ENCODE peak calls at places on chromosomes 3 and 15, in seven cellular contexts. L is neuronal stem cell, P is H9, A is mesenchymal stem cell, V is IMR-90, K is mesendoderm, R is H1. S is an unnamed sample.
A peak's percentile ranks its signal among the peaks of the same experiment; 100 is the strongest.

GRCh38 chr15:47688573-47689086 is 28.7 kb upstream of the SEMA6D start:
- DNase-seq in A (peak; percentile 48), R (no peak), L (no peak), K (no peak), V (peak; percentile 83), P (no peak), S (no peak)

GRCh38 chr3:153768559-153769469 is 352.4 kb upstream of the ARHGEF26 start:
- DNase-seq in R (peak; percentile 59), A (peak; percentile 58), L (peak; percentile 24), V (peak; percentile 61), P (peak; percentile 66), K (peak; percentile 79), S (peak; percentile 34)

GRCh38 chr3:110568246-110568645 is 503.4 kb upstream of the NECTIN3 start:
- DNase-seq in R (no peak), V (peak; percentile 94), L (no peak), K (no peak), P (no peak), A (peak; percentile 83), S (no peak)

GRCh38 chr15:52653451-52653964 is 25.7 kb downstream of the ATOSA start:
- DNase-seq in K (peak; percentile 59), R (no peak), A (peak; percentile 82), V (peak; percentile 85), L (no peak), P (no peak), S (no peak)

GRCh38 chr15:41824062-41824745 is 3.7 kb upstream of the JMJD7 start:
- DNase-seq in V (no peak), L (no peak), P (no peak), R (no peak), A (no peak), K (no peak), S (no peak)

GRCh38 chr15:89083246-89083645 is 5.0 kb upstream of the ABHD2 start:
- DNase-seq in R (no peak), A (no peak), V (no peak), P (no peak), L (no peak), K (no peak), S (no peak)

GRCh38 chr3:76470285-76470684 is 569.6 kb upstream of the ROBO2 start:
- DNase-seq in P (no peak), K (peak; percentile 10), A (peak; percentile 77), R (no peak), L (no peak), V (peak; percentile 95), S (peak; percentile 4)

GRCh38 chr3:46700772-46701171 is 420 bp upstream of the TMIE start:
- DNase-seq in K (no peak), V (no peak), L (no peak), R (no peak), A (no peak), P (no peak), S (no peak)

GRCh38 chr3:45736707-45737106 is 47.5 kb downstream of the SACM1L start:
- DNase-seq in L (no peak), V (no peak), K (no peak), A (no peak), P (no peak), R (no peak), S (no peak)

GRCh38 chr3:53728606-53729005 is 117.6 kb downstream of the CHDH start:
- DNase-seq in A (no peak), V (no peak), L (no peak), K (no peak), P (no peak), R (no peak), S (no peak)

GRCh38 chr3:45055411-45056143 is 29.5 kb downstream of the CLEC3B start:
- DNase-seq in A (peak; percentile 92), P (peak; percentile 61), V (peak; percentile 96), L (no peak), R (no peak), K (peak; percentile 93), S (peak; percentile 40)

DNA sequence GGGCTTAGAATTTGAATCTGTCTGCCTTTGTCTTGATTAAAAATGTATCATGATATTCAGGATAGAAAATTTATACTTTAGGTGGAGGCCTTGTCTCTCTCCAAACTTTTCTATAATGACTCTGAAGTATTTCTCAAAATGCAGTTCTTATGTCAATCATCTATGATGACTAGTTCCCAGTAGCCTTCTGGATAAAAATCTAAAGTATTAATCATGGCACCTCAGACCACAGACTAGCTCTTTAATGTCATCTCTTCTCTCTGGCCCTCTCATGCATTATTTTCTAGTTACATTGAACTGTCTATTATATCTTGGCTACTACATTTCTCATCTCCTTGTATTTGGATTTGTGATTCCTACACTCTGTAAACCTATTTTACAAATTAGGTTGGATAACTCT is 96.9 kb downstream of the ZPLD1 start:
- DNase-seq in R (no peak), V (no peak), P (no peak), K (no peak), L (no peak), A (no peak), S (no peak)
- H3K4ac ChIP-seq in R (no peak overlapping the region), V (no peak overlapping the region), P (no peak overlapping the region), K (no peak overlapping the region), L (no peak overlapping the region), A (no peak overlapping the region), S (no peak overlapping the region)

GRCh38 chr3:192637803-192638202 is 89.5 kb downstream of the FGF12 start:
- DNase-seq in L (no peak), P (no peak), A (no peak), V (no peak), R (no peak), K (no peak), S (no peak)

GRCh38 chr3:192642651-192643050 is 84.7 kb downstream of the FGF12 start:
- DNase-seq in V (no peak), K (no peak), L (no peak), R (no peak), A (no peak), P (no peak), S (no peak)

GRCh38 chr3:192641911-192642310 is 85.4 kb downstream of the FGF12 start:
- DNase-seq in R (no peak), K (no peak), V (no peak), L (no peak), P (no peak), A (peak; percentile 66), S (no peak)

GRCh38 chr3:192636517-192637444 is 90.6 kb downstream of the FGF12 start:
- DNase-seq in K (no peak), V (no peak), R (no peak), A (no peak), L (no peak), P (no peak), S (no peak)

GRCh38 chr3:192639987-192640386 is 87.4 kb downstream of the FGF12 start:
- DNase-seq in L (no peak), R (no peak), A (no peak), P (no peak), V (no peak), K (no peak), S (no peak)
- H3K4ac ChIP-seq in L (no peak overlapping the region), R (no peak overlapping the region), A (no peak overlapping the region), P (no peak overlapping the region), V (no peak overlapping the region), K (no peak overlapping the region), S (no peak overlapping the region)

GRCh38 chr3:170977911-170978310 is 48.6 kb downstream of the SLC2A2 start:
- DNase-seq in L (no peak), A (no peak), V (peak; percentile 23), K (no peak), P (no peak), R (no peak), S (no peak)
- H3K4ac ChIP-seq in L (no peak overlapping the region), A (no peak overlapping the region), V (no peak overlapping the region), K (no peak overlapping the region), P (no peak overlapping the region), R (no peak overlapping the region), S (no peak overlapping the region)

GRCh38 chr15:62474021-62474770 is 309.1 kb upstream of the C2CD4B start:
- DNase-seq in P (no peak), A (no peak), L (no peak), K (no peak), V (no peak), R (no peak), S (no peak)
- H3K4ac ChIP-seq in P (no peak overlapping the region), A (no peak overlapping the region), L (no peak overlapping the region), K (no peak overlapping the region), V (no peak overlapping the region), R (no peak overlapping the region), S (peak overlapping the region; percentile 12)

GRCh38 chr15:33154366-33155166 is 39.9 kb downstream of the FMN1 start:
- DNase-seq in K (no peak), R (no peak), P (no peak), L (no peak), A (peak; percentile 80), V (peak; percentile 55), S (peak; percentile 57)

GRCh38 chr15:33157636-33158035 is 36.9 kb downstream of the FMN1 start:
- DNase-seq in K (no peak), R (no peak), A (no peak), L (no peak), P (no peak), V (no peak), S (no peak)

GRCh38 chr15:33158359-33158758 is 36.2 kb downstream of the FMN1 start:
- DNase-seq in A (no peak), R (no peak), V (no peak), K (no peak), P (no peak), L (no peak), S (peak; percentile 15)

GRCh38 chr15:33153548-33153947 is 41.0 kb downstream of the FMN1 start:
- DNase-seq in V (no peak), K (no peak), P (no peak), R (no peak), A (no peak), L (no peak), S (no peak)

DNA sequence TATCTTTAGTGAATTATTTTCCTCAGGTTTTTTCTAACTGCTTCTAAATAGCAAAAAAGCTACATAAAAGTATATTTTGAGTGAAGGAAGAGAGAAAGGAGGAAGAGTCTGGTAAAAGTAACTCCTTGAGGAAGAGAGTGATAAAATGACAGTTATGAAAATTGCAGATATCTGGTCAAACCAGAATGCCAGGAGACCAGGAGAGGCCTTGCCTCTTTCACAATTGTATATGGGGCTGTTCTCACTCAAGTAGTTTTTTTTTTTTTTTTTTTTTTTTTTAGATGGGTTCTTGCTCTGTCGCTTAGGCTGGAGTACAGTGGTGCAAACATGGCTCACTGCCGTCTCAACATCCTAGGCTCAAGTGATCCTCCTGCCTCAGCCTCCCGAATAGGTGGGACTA is 38.5 kb downstream of the FMN1 start:
- DNase-seq in R (no peak), L (no peak), V (no peak), P (no peak), A (no peak), K (no peak), S (peak; percentile 89)
- H3K4ac ChIP-seq in R (no peak overlapping the region), L (no peak overlapping the region), V (no peak overlapping the region), P (no peak overlapping the region), A (no peak overlapping the region), K (no peak overlapping the region), S (no peak overlapping the region)

S was measured in trophoblast cell.